ENCODE peak calls at places on chromosomes 1 and 21, in ten cellular contexts. One of them, this sample, is unnamed.

GRCh38 chr1:177525176-177525575 is 354.4 kb downstream of the BRINP2 start:
- DNase-seq in NCI-H1417: no peak
- DNase-seq in stimulated activated CD4-positive, alpha-beta T cell treated with anti-CD3 and anti-CD28 coated beads, Interleukin-1b, Interleukin-23, amount 100 ng/mL, for 4 hours: no peak
- DNase-seq in amniotic stem cell: no peak
- DNase-seq in body of pancreas: no peak
- DNase-seq in skeletal muscle cell: no peak
- DNase-seq in kidney glomerular epithelial cell: no peak
- DNase-seq in ovary: no peak
- DNase-seq in fibroblast of mammary gland: no peak
- DNase-seq in hepatocyte: no peak
- DNase-seq in this sample: no peak

GRCh38 chr1:93021539-93022134 is 57.4 kb upstream of the MTF2 start:
- DNase-seq in NCI-H1417: peak; percentile 10
- DNase-seq in stimulated activated CD4-positive, alpha-beta T cell treated with anti-CD3 and anti-CD28 coated beads, Interleukin-1b, Interleukin-23, amount 100 ng/mL, for 4 hours: no peak
- DNase-seq in amniotic stem cell: peak; percentile 7
- DNase-seq in body of pancreas: peak; percentile 26
- DNase-seq in skeletal muscle cell: no peak
- DNase-seq in kidney glomerular epithelial cell: peak; percentile 45
- DNase-seq in ovary: no peak
- DNase-seq in fibroblast of mammary gland: peak; percentile 69
- DNase-seq in hepatocyte: peak; percentile 59
- DNase-seq in this sample: peak; percentile 54

GRCh38 chr1:156499194-156499702 is 1.3 kb downstream of the MEF2D start:
- DNase-seq in NCI-H1417: no peak
- DNase-seq in stimulated activated CD4-positive, alpha-beta T cell treated with anti-CD3 and anti-CD28 coated beads, Interleukin-1b, Interleukin-23, amount 100 ng/mL, for 4 hours: no peak
- DNase-seq in amniotic stem cell: no peak
- DNase-seq in body of pancreas: no peak
- DNase-seq in skeletal muscle cell: no peak
- DNase-seq in kidney glomerular epithelial cell: no peak
- DNase-seq in ovary: no peak
- DNase-seq in fibroblast of mammary gland: no peak
- DNase-seq in hepatocyte: peak; percentile 57
- DNase-seq in this sample: peak; percentile 27

GRCh38 chr1:41580021-41580420 is 95.5 kb upstream of the EDN2 start:
- DNase-seq in NCI-H1417: no peak
- DNase-seq in stimulated activated CD4-positive, alpha-beta T cell treated with anti-CD3 and anti-CD28 coated beads, Interleukin-1b, Interleukin-23, amount 100 ng/mL, for 4 hours: no peak
- DNase-seq in amniotic stem cell: no peak
- DNase-seq in body of pancreas: no peak
- DNase-seq in skeletal muscle cell: no peak
- DNase-seq in kidney glomerular epithelial cell: no peak
- DNase-seq in ovary: no peak
- DNase-seq in fibroblast of mammary gland: no peak
- DNase-seq in hepatocyte: no peak
- DNase-seq in this sample: no peak

GRCh38 chr1:185719021-185719420 is 15.2 kb upstream of the HMCN1 start:
- DNase-seq in NCI-H1417: no peak
- DNase-seq in stimulated activated CD4-positive, alpha-beta T cell treated with anti-CD3 and anti-CD28 coated beads, Interleukin-1b, Interleukin-23, amount 100 ng/mL, for 4 hours: no peak
- DNase-seq in amniotic stem cell: peak; percentile 61
- DNase-seq in body of pancreas: peak; percentile 10
- DNase-seq in skeletal muscle cell: peak; percentile 93
- DNase-seq in kidney glomerular epithelial cell: peak; percentile 85
- DNase-seq in ovary: no peak
- DNase-seq in fibroblast of mammary gland: peak; percentile 99
- DNase-seq in hepatocyte: peak; percentile 25
- DNase-seq in this sample: peak; percentile 91

GRCh38 chr1:242839101-242839500 is 314.6 kb upstream of the PLD5 start:
- DNase-seq in NCI-H1417: no peak
- DNase-seq in stimulated activated CD4-positive, alpha-beta T cell treated with anti-CD3 and anti-CD28 coated beads, Interleukin-1b, Interleukin-23, amount 100 ng/mL, for 4 hours: no peak
- DNase-seq in amniotic stem cell: no peak
- DNase-seq in body of pancreas: no peak
- DNase-seq in skeletal muscle cell: no peak
- DNase-seq in kidney glomerular epithelial cell: no peak
- DNase-seq in ovary: no peak
- DNase-seq in fibroblast of mammary gland: no peak
- DNase-seq in hepatocyte: no peak
- DNase-seq in this sample: no peak

GRCh38 chr1:166235728-166236127 is 68.9 kb upstream of the FAM78B start:
- DNase-seq in NCI-H1417: no peak
- DNase-seq in stimulated activated CD4-positive, alpha-beta T cell treated with anti-CD3 and anti-CD28 coated beads, Interleukin-1b, Interleukin-23, amount 100 ng/mL, for 4 hours: no peak
- DNase-seq in amniotic stem cell: no peak
- DNase-seq in body of pancreas: no peak
- DNase-seq in skeletal muscle cell: no peak
- DNase-seq in kidney glomerular epithelial cell: no peak
- DNase-seq in ovary: no peak
- DNase-seq in fibroblast of mammary gland: no peak
- DNase-seq in hepatocyte: no peak
- DNase-seq in this sample: no peak

GRCh38 chr1:178407662-178408061 is 89.1 kb downstream of the CLEC20A start:
- DNase-seq in NCI-H1417: peak; percentile 10
- DNase-seq in stimulated activated CD4-positive, alpha-beta T cell treated with anti-CD3 and anti-CD28 coated beads, Interleukin-1b, Interleukin-23, amount 100 ng/mL, for 4 hours: no peak
- DNase-seq in amniotic stem cell: no peak
- DNase-seq in body of pancreas: no peak
- DNase-seq in skeletal muscle cell: no peak
- DNase-seq in kidney glomerular epithelial cell: no peak
- DNase-seq in ovary: no peak
- DNase-seq in fibroblast of mammary gland: peak; percentile 5
- DNase-seq in hepatocyte: no peak
- DNase-seq in this sample: no peak

GRCh38 chr1:65509912-65510680 is 89.6 kb downstream of the LEPR start:
- DNase-seq in NCI-H1417: no peak
- DNase-seq in stimulated activated CD4-positive, alpha-beta T cell treated with anti-CD3 and anti-CD28 coated beads, Interleukin-1b, Interleukin-23, amount 100 ng/mL, for 4 hours: no peak
- DNase-seq in amniotic stem cell: no peak
- DNase-seq in body of pancreas: no peak
- DNase-seq in skeletal muscle cell: peak; percentile 51
- DNase-seq in kidney glomerular epithelial cell: no peak
- DNase-seq in ovary: no peak
- DNase-seq in fibroblast of mammary gland: peak; percentile 57
- DNase-seq in hepatocyte: no peak
- DNase-seq in this sample: peak; percentile 23

GRCh38 chr1:246703581-246703980 is 20.6 kb upstream of the SCCPDH start:
- DNase-seq in NCI-H1417: no peak
- DNase-seq in stimulated activated CD4-positive, alpha-beta T cell treated with anti-CD3 and anti-CD28 coated beads, Interleukin-1b, Interleukin-23, amount 100 ng/mL, for 4 hours: no peak
- DNase-seq in amniotic stem cell: no peak
- DNase-seq in body of pancreas: peak; percentile 36
- DNase-seq in skeletal muscle cell: no peak
- DNase-seq in kidney glomerular epithelial cell: no peak
- DNase-seq in ovary: no peak
- DNase-seq in fibroblast of mammary gland: no peak
- DNase-seq in hepatocyte: no peak
- DNase-seq in this sample: no peak

GRCh38 chr21:32514275-32515055 is 70.9 kb downstream of the TCP10L start:
- DNase-seq in NCI-H1417: no peak
- DNase-seq in stimulated activated CD4-positive, alpha-beta T cell treated with anti-CD3 and anti-CD28 coated beads, Interleukin-1b, Interleukin-23, amount 100 ng/mL, for 4 hours: no peak
- DNase-seq in amniotic stem cell: no peak
- DNase-seq in body of pancreas: no peak
- DNase-seq in skeletal muscle cell: no peak
- DNase-seq in kidney glomerular epithelial cell: no peak
- DNase-seq in ovary: peak; percentile 27
- DNase-seq in fibroblast of mammary gland: no peak
- DNase-seq in hepatocyte: no peak
- DNase-seq in this sample: no peak

GRCh38 chr1:38194486-38194885 is 147.9 kb upstream of the POU3F1 start:
- DNase-seq in NCI-H1417: peak; percentile 11
- DNase-seq in stimulated activated CD4-positive, alpha-beta T cell treated with anti-CD3 and anti-CD28 coated beads, Interleukin-1b, Interleukin-23, amount 100 ng/mL, for 4 hours: no peak
- DNase-seq in amniotic stem cell: no peak
- DNase-seq in body of pancreas: no peak
- DNase-seq in skeletal muscle cell: no peak
- DNase-seq in kidney glomerular epithelial cell: no peak
- DNase-seq in ovary: no peak
- DNase-seq in fibroblast of mammary gland: no peak
- DNase-seq in hepatocyte: no peak
- DNase-seq in this sample: no peak

GRCh38 chr1:39297534-39297933 is 93.0 kb downstream of the MACF1 start:
- DNase-seq in NCI-H1417: no peak
- DNase-seq in stimulated activated CD4-positive, alpha-beta T cell treated with anti-CD3 and anti-CD28 coated beads, Interleukin-1b, Interleukin-23, amount 100 ng/mL, for 4 hours: no peak
- DNase-seq in amniotic stem cell: no peak
- DNase-seq in body of pancreas: peak; percentile 12
- DNase-seq in skeletal muscle cell: no peak
- DNase-seq in kidney glomerular epithelial cell: no peak
- DNase-seq in ovary: no peak
- DNase-seq in fibroblast of mammary gland: peak; percentile 42
- DNase-seq in hepatocyte: no peak
- DNase-seq in this sample: no peak

GRCh38 chr1:89821322-89822108 is 683 bp downstream of the LRRC8D start:
- DNase-seq in NCI-H1417: peak; percentile 89
- DNase-seq in stimulated activated CD4-positive, alpha-beta T cell treated with anti-CD3 and anti-CD28 coated beads, Interleukin-1b, Interleukin-23, amount 100 ng/mL, for 4 hours: peak; percentile 37
- DNase-seq in amniotic stem cell: no peak
- DNase-seq in body of pancreas: peak; percentile 57
- DNase-seq in skeletal muscle cell: no peak
- DNase-seq in kidney glomerular epithelial cell: no peak
- DNase-seq in ovary: peak; percentile 16
- DNase-seq in fibroblast of mammary gland: no peak
- DNase-seq in hepatocyte: peak; percentile 82
- DNase-seq in this sample: peak; percentile 61

GRCh38 chr1:60134706-60135105 is 61.1 kb upstream of the C1orf87 start:
- DNase-seq in NCI-H1417: no peak
- DNase-seq in stimulated activated CD4-positive, alpha-beta T cell treated with anti-CD3 and anti-CD28 coated beads, Interleukin-1b, Interleukin-23, amount 100 ng/mL, for 4 hours: no peak
- DNase-seq in amniotic stem cell: no peak
- DNase-seq in body of pancreas: no peak
- DNase-seq in skeletal muscle cell: no peak
- DNase-seq in kidney glomerular epithelial cell: no peak
- DNase-seq in ovary: no peak
- DNase-seq in fibroblast of mammary gland: no peak
- DNase-seq in hepatocyte: no peak
- DNase-seq in this sample: no peak

GRCh38 chr1:26696191-26696644 is 403 bp downstream of the ARID1A start:
- DNase-seq in NCI-H1417: no peak
- DNase-seq in stimulated activated CD4-positive, alpha-beta T cell treated with anti-CD3 and anti-CD28 coated beads, Interleukin-1b, Interleukin-23, amount 100 ng/mL, for 4 hours: no peak
- DNase-seq in amniotic stem cell: no peak
- DNase-seq in body of pancreas: no peak
- DNase-seq in skeletal muscle cell: no peak
- DNase-seq in kidney glomerular epithelial cell: no peak
- DNase-seq in ovary: no peak
- DNase-seq in fibroblast of mammary gland: no peak
- DNase-seq in hepatocyte: no peak
- DNase-seq in this sample: no peak

GRCh38 chr1:119217429-119217828 is 77.0 kb upstream of the WARS2 start:
- DNase-seq in NCI-H1417: no peak
- DNase-seq in stimulated activated CD4-positive, alpha-beta T cell treated with anti-CD3 and anti-CD28 coated beads, Interleukin-1b, Interleukin-23, amount 100 ng/mL, for 4 hours: no peak
- DNase-seq in amniotic stem cell: no peak
- DNase-seq in body of pancreas: no peak
- DNase-seq in skeletal muscle cell: no peak
- DNase-seq in kidney glomerular epithelial cell: no peak
- DNase-seq in ovary: no peak
- DNase-seq in fibroblast of mammary gland: no peak
- DNase-seq in hepatocyte: no peak
- DNase-seq in this sample: no peak

GRCh38 chr1:87167157-87167810 is 161.4 kb upstream of the LMO4 start:
- DNase-seq in NCI-H1417: no peak
- DNase-seq in stimulated activated CD4-positive, alpha-beta T cell treated with anti-CD3 and anti-CD28 coated beads, Interleukin-1b, Interleukin-23, amount 100 ng/mL, for 4 hours: no peak
- DNase-seq in amniotic stem cell: no peak
- DNase-seq in body of pancreas: no peak
- DNase-seq in skeletal muscle cell: no peak
- DNase-seq in kidney glomerular epithelial cell: no peak
- DNase-seq in ovary: no peak
- DNase-seq in fibroblast of mammary gland: no peak
- DNase-seq in hepatocyte: no peak
- DNase-seq in this sample: no peak

GRCh38 chr21:15063821-15064575 is 802 bp downstream of the NRIP1 start:
- DNase-seq in NCI-H1417: peak; percentile 73
- DNase-seq in stimulated activated CD4-positive, alpha-beta T cell treated with anti-CD3 and anti-CD28 coated beads, Interleukin-1b, Interleukin-23, amount 100 ng/mL, for 4 hours: peak; percentile 8
- DNase-seq in amniotic stem cell: no peak
- DNase-seq in body of pancreas: peak; percentile 57
- DNase-seq in skeletal muscle cell: no peak
- DNase-seq in kidney glomerular epithelial cell: peak; percentile 68
- DNase-seq in ovary: peak; percentile 44
- DNase-seq in fibroblast of mammary gland: no peak
- DNase-seq in hepatocyte: peak; percentile 64
- DNase-seq in this sample: peak; percentile 64

GRCh38 chr1:100360790-100361232 is 8.5 kb downstream of the CDC14A start:
- DNase-seq in NCI-H1417: no peak
- DNase-seq in stimulated activated CD4-positive, alpha-beta T cell treated with anti-CD3 and anti-CD28 coated beads, Interleukin-1b, Interleukin-23, amount 100 ng/mL, for 4 hours: no peak
- DNase-seq in amniotic stem cell: no peak
- DNase-seq in body of pancreas: no peak
- DNase-seq in skeletal muscle cell: no peak
- DNase-seq in kidney glomerular epithelial cell: peak; percentile 45
- DNase-seq in ovary: peak; percentile 66
- DNase-seq in fibroblast of mammary gland: peak; percentile 47
- DNase-seq in hepatocyte: no peak
- DNase-seq in this sample: peak; percentile 25

GRCh38 chr21:45631540-45631939 is 12.0 kb upstream of the PCBP3 start:
- DNase-seq in NCI-H1417: no peak
- DNase-seq in stimulated activated CD4-positive, alpha-beta T cell treated with anti-CD3 and anti-CD28 coated beads, Interleukin-1b, Interleukin-23, amount 100 ng/mL, for 4 hours: no peak
- DNase-seq in amniotic stem cell: no peak
- DNase-seq in body of pancreas: no peak
- DNase-seq in skeletal muscle cell: no peak
- DNase-seq in kidney glomerular epithelial cell: no peak
- DNase-seq in ovary: peak; percentile 14
- DNase-seq in fibroblast of mammary gland: no peak
- DNase-seq in hepatocyte: peak; percentile 1
- DNase-seq in this sample: no peak

GRCh38 chr1:29677028-29678024 is 441.0 kb downstream of the PTPRU start:
- DNase-seq in NCI-H1417: no peak
- DNase-seq in stimulated activated CD4-positive, alpha-beta T cell treated with anti-CD3 and anti-CD28 coated beads, Interleukin-1b, Interleukin-23, amount 100 ng/mL, for 4 hours: no peak
- DNase-seq in amniotic stem cell: no peak
- DNase-seq in body of pancreas: peak; percentile 20
- DNase-seq in skeletal muscle cell: no peak
- DNase-seq in kidney glomerular epithelial cell: no peak
- DNase-seq in ovary: no peak
- DNase-seq in fibroblast of mammary gland: no peak
- DNase-seq in hepatocyte: no peak
- DNase-seq in this sample: no peak

GRCh38 chr1:153678519-153679336 is at the start of gene NPR1:
- DNase-seq in NCI-H1417: peak; percentile 72
- DNase-seq in stimulated activated CD4-positive, alpha-beta T cell treated with anti-CD3 and anti-CD28 coated beads, Interleukin-1b, Interleukin-23, amount 100 ng/mL, for 4 hours: no peak
- DNase-seq in amniotic stem cell: peak; percentile 39
- DNase-seq in body of pancreas: peak; percentile 38
- DNase-seq in skeletal muscle cell: no peak
- DNase-seq in kidney glomerular epithelial cell: no peak
- DNase-seq in ovary: peak; percentile 82
- DNase-seq in fibroblast of mammary gland: peak; percentile 33
- DNase-seq in hepatocyte: peak; percentile 60
- DNase-seq in this sample: no peak

GRCh38 chr1:32337855-32338636 is 2.0 kb upstream of the MARCKSL1 start:
- DNase-seq in NCI-H1417: no peak
- DNase-seq in stimulated activated CD4-positive, alpha-beta T cell treated with anti-CD3 and anti-CD28 coated beads, Interleukin-1b, Interleukin-23, amount 100 ng/mL, for 4 hours: no peak
- DNase-seq in amniotic stem cell: no peak
- DNase-seq in body of pancreas: peak; percentile 46
- DNase-seq in skeletal muscle cell: no peak
- DNase-seq in kidney glomerular epithelial cell: no peak
- DNase-seq in ovary: no peak
- DNase-seq in fibroblast of mammary gland: no peak
- DNase-seq in hepatocyte: no peak
- DNase-seq in this sample: peak; percentile 64

GRCh38 chr1:112375701-112376100 is 20.3 kb upstream of the CTTNBP2NL start:
- DNase-seq in NCI-H1417: no peak
- DNase-seq in stimulated activated CD4-positive, alpha-beta T cell treated with anti-CD3 and anti-CD28 coated beads, Interleukin-1b, Interleukin-23, amount 100 ng/mL, for 4 hours: no peak
- DNase-seq in amniotic stem cell: no peak
- DNase-seq in body of pancreas: no peak
- DNase-seq in skeletal muscle cell: no peak
- DNase-seq in kidney glomerular epithelial cell: no peak
- DNase-seq in ovary: no peak
- DNase-seq in fibroblast of mammary gland: no peak
- DNase-seq in hepatocyte: no peak
- DNase-seq in this sample: no peak

GRCh38 chr1:223331929-223332328 is 32.0 kb downstream of the SUSD4 start:
- DNase-seq in NCI-H1417: no peak
- DNase-seq in stimulated activated CD4-positive, alpha-beta T cell treated with anti-CD3 and anti-CD28 coated beads, Interleukin-1b, Interleukin-23, amount 100 ng/mL, for 4 hours: no peak
- DNase-seq in amniotic stem cell: no peak
- DNase-seq in body of pancreas: no peak
- DNase-seq in skeletal muscle cell: no peak
- DNase-seq in kidney glomerular epithelial cell: peak; percentile 71
- DNase-seq in ovary: no peak
- DNase-seq in fibroblast of mammary gland: peak; percentile 3
- DNase-seq in hepatocyte: no peak
- DNase-seq in this sample: peak; percentile 79

GRCh38 chr1:114386129-114387037 is 124.6 kb downstream of the TRIM33 start:
- DNase-seq in NCI-H1417: no peak
- DNase-seq in stimulated activated CD4-positive, alpha-beta T cell treated with anti-CD3 and anti-CD28 coated beads, Interleukin-1b, Interleukin-23, amount 100 ng/mL, for 4 hours: no peak
- DNase-seq in amniotic stem cell: no peak
- DNase-seq in body of pancreas: no peak
- DNase-seq in skeletal muscle cell: no peak
- DNase-seq in kidney glomerular epithelial cell: no peak
- DNase-seq in ovary: no peak
- DNase-seq in fibroblast of mammary gland: no peak
- DNase-seq in hepatocyte: no peak
- DNase-seq in this sample: no peak

GRCh38 chr1:50976890-50977574 is 7.0 kb downstream of the CDKN2C start:
- DNase-seq in NCI-H1417: peak; percentile 90
- DNase-seq in stimulated activated CD4-positive, alpha-beta T cell treated with anti-CD3 and anti-CD28 coated beads, Interleukin-1b, Interleukin-23, amount 100 ng/mL, for 4 hours: no peak
- DNase-seq in amniotic stem cell: no peak
- DNase-seq in body of pancreas: peak; percentile 39
- DNase-seq in skeletal muscle cell: no peak
- DNase-seq in kidney glomerular epithelial cell: no peak
- DNase-seq in ovary: peak; percentile 43
- DNase-seq in fibroblast of mammary gland: peak; percentile 64
- DNase-seq in hepatocyte: no peak
- DNase-seq in this sample: peak; percentile 49